ENCODE peak calls at places on chromosomes 13 and 19, in seven cellular contexts. P is PC-3; Y is effector memory CD4-positive, alpha-beta T cell; L is endodermal cell; Z is ascending aorta; J is CD4-positive, alpha-beta T cell; D is left lung. F is an unnamed sample. For H3K9me3, the result is how much of the 10 kb centered on the place peaks cover.

GRCh38 chr19:18440421-18440877 is 2.5 kb upstream of the ISYNA1 start:
- DNase-seq in P (peak), Y (no peak), L (peak), Z (no peak), J (peak), D (no peak), F (no peak)

GRCh38 chr19:5967994-5968430 is 9.9 kb downstream of the RANBP3 start:
- DNase-seq in P (peak), Y (peak), L (peak), Z (no peak), J (peak), D (peak), F (peak)

GRCh38 chr19:6720369-6721112 is at the start of gene C3:
- DNase-seq in P (no peak), Y (no peak), L (no peak), Z (peak), J (no peak), D (peak), F (no peak)

GRCh38 chr19:18450021-18450933 is 12.3 kb upstream of the ISYNA1 start:
- DNase-seq in P (no peak), Y (no peak), L (no peak), Z (no peak), J (no peak), D (no peak), F (no peak)

GRCh38 chr19:35077411-35078223 is 36.1 kb downstream of the HPN start:
- DNase-seq in P (no peak), Y (no peak), L (peak), Z (no peak), J (no peak), D (no peak), F (no peak)

GRCh38 chr13:113427562-113428468 is 25.5 kb downstream of the ADPRHL1 start:
- DNase-seq in P (no peak), Y (no peak), L (peak), Z (no peak), J (no peak), D (no peak), F (no peak)

GRCh38 chr19:36638862-36639510 is 27.7 kb downstream of the ZNF461 start:
- DNase-seq in P (no peak), Y (no peak), L (no peak), Z (no peak), J (no peak), D (no peak), F (no peak)

GRCh38 chr13:22201395-22201794 is 530.5 kb downstream of the FGF9 start:
- DNase-seq in P (no peak), Y (no peak), L (no peak), Z (no peak), J (no peak), D (no peak), F (no peak)

GRCh38 chr19:3387645-3388589 is 21.5 kb downstream of the NFIC start:
- DNase-seq in P (no peak), Y (no peak), L (no peak), Z (peak), J (no peak), D (peak), F (peak)

GRCh38 chr19:7540761-7541480 is 5.4 kb downstream of the PNPLA6 start:
- DNase-seq in P (peak), Y (no peak), L (peak), Z (no peak), J (no peak), D (no peak), F (no peak)

GRCh38 chr13:97429681-97430081 is 4.3 kb upstream of the RAP2A start:
- DNase-seq in P (no peak), Y (no peak), L (no peak), Z (no peak), J (no peak), D (no peak), F (no peak)

GRCh38 chr19:7654401-7654800 is 14.4 kb upstream of the RETN start:
- DNase-seq in P (no peak), Y (no peak), L (no peak), Z (no peak), J (no peak), D (no peak), F (no peak)

GRCh38 chr13:50979187-50979586 is 69.6 kb downstream of the RNASEH2B start:
- DNase-seq in P (no peak), Y (no peak), L (no peak), Z (no peak), J (no peak), D (no peak), F (no peak)
- H3K9me3 ChIP-seq in P (under half), Y (under half), L (under half), Z (under half), J (under half), D (under half), F (under half)

GRCh38 chr13:73261739-73262216 is 203.0 kb downstream of the KLF5 start:
- DNase-seq in P (peak), Y (no peak), L (peak), Z (no peak), J (no peak), D (no peak), F (no peak)

GRCh38 chr13:73262862-73263627 is 204.2 kb downstream of the KLF5 start:
- DNase-seq in P (peak), Y (no peak), L (no peak), Z (no peak), J (no peak), D (no peak), F (no peak)

GRCh38 chr13:73259061-73259908 is 200.5 kb downstream of the KLF5 start:
- DNase-seq in P (no peak), Y (no peak), L (peak), Z (no peak), J (no peak), D (no peak), F (no peak)

GRCh38 chr13:73254827-73255226 is 196.0 kb downstream of the KLF5 start:
- DNase-seq in P (peak), Y (no peak), L (no peak), Z (no peak), J (no peak), D (no peak), F (no peak)

DNA sequence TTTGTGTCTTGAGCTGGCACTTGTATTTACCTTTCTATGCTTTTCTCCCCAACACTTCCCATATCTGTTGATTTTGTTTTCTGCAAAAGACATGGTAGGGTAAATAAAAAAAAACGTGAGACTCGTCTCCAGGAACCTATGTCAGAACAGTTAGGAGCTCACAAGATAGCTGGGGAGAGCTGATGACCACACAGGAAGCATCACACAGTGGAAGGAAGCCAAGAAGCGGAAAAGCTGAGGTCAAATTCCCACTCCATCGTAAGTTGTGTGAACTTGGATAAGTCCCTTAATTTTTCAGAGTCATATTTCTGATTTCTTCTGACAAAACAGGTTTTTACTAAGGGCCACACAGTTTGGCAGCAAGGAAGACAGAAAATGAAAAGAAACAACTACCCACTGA is 199.6 kb downstream of the KLF5 start:
- DNase-seq in P (no peak), Y (no peak), L (no peak), Z (no peak), J (no peak), D (no peak), F (no peak)
- H3K9me3 ChIP-seq in P (under half), Y (under half), L (under half), Z (under half), J (under half), D (under half), F (under half)

GRCh38 chr19:52112624-52113023 is 17.1 kb upstream of the ZNF841 start:
- DNase-seq in P (no peak), Y (no peak), L (no peak), Z (no peak), J (no peak), D (no peak), F (no peak)
- H3K9me3 ChIP-seq in P (half or more), Y (half or more), L (half or more), Z (half or more), J (half or more), D (half or more), F (under half)

DNA sequence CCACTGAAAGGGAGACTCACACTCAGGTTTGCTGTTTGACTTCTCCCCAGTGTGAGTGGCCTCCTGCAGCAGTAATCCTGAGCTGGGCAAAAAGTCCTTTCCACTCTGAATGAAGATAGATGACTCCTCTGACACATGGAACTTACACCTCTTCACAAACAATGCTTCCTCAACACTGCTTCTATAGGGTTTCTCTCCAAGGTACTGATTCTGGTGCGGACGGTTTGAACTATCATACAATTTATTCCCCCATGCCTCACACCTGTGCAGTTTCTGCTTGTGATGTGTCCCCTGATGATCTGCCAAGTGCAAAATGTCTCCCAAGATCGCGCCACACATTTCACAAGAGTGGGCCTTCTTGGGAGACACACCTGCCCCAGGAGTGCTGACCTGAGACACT is 7.6 kb downstream of the ZNF418 start:
- DNase-seq in P (no peak), Y (no peak), L (no peak), Z (no peak), J (no peak), D (no peak), F (no peak)
- H3K9me3 ChIP-seq in P (half or more), Y (under half), L (half or more), Z (half or more), J (half or more), D (half or more), F (under half)

GRCh38 chr19:52039169-52039568 is 9.5 kb downstream of the ZNF432 start:
- DNase-seq in P (no peak), Y (no peak), L (no peak), Z (no peak), J (no peak), D (no peak), F (no peak)
- H3K9me3 ChIP-seq in P (under half), Y (half or more), L (half or more), Z (half or more), J (half or more), D (half or more), F (under half)

DNA sequence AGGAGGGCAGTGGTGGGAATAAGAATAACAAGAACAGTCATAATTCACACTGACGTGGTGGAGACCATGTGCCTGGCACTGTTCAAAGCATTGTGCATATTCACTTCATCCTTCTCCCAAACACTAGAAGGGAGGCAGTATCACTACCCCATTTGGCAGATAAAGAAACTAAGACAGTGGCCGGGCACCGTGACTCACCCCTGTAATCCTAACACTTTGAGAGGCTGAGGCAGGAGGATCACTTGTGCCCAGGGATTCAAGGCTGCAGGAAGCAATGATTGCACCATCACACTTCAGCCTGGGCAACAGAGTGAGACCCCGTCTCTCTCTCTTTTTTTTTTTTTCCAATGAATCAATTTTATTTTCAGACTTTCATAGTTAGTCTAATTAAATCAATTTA is 5.5 kb upstream of the ATG4D start:
- DNase-seq in P (no peak), Y (no peak), L (no peak), Z (no peak), J (no peak), D (no peak), F (no peak)
- H3K9me3 ChIP-seq in P (under half), Y (under half), L (under half), Z (under half), J (under half), D (under half), F (under half)

GRCh38 chr13:46885018-46885417 is 11.8 kb downstream of the HTR2A start:
- DNase-seq in P (peak), Y (no peak), L (no peak), Z (no peak), J (no peak), D (no peak), F (no peak)
- H3K9me3 ChIP-seq in P (under half), Y (under half), L (under half), Z (under half), J (under half), D (under half), F (under half)

GRCh38 chr13:39663508-39663907 is 8.0 kb downstream of the COG6 start:
- DNase-seq in P (no peak), Y (no peak), L (no peak), Z (no peak), J (no peak), D (no peak), F (no peak)
- H3K9me3 ChIP-seq in P (under half), Y (under half), L (under half), Z (under half), J (under half), D (under half), F (under half)

DNA sequence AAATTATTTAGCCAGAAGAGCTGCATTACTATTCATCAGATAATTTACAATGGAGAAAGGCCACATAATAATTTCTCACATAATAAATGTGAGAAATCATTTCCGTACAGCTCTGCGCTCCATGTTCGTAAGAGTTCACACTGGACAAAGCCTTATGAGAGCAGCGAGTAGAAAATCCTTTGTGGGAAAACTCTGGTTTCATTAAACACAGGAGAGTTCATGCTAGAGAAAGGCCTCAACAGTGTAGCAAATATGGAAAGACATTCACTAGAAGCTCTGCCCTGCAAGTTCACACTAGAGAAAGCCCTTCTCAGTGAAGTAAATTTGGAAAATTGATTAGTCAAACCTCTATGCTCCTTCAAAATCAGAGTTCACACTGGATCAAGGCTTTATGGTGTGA is 8.4 kb downstream of the ZNF776 start:
- DNase-seq in P (no peak), Y (no peak), L (no peak), Z (peak), J (no peak), D (no peak), F (no peak)
- H3K9me3 ChIP-seq in P (under half), Y (half or more), L (under half), Z (half or more), J (half or more), D (half or more), F (under half)

GRCh38 chr13:111506131-111506530 is 185.7 kb downstream of the TEX29 start:
- DNase-seq in P (no peak), Y (no peak), L (no peak), Z (no peak), J (no peak), D (no peak), F (no peak)
- H3K9me3 ChIP-seq in P (under half), Y (under half), L (under half), Z (under half), J (under half), D (under half), F (under half)

F was measured in pancreas.